ENCODE peak calls at places on chromosomes 6 and 20, in eight cellular contexts. D is OCI-LY7, K is AG04449, T is GM06990, S is A549, E is uterus, I is H1, V is cardiac fibroblast. Z is an unnamed sample.

GRCh38 chr6:36427781-36428345 is 14.8 kb downstream of the PXT1 start:
- DNase-seq in D (no peak), E (no peak), S (no peak), I (no peak), T (no peak), V (peak; percentile 69), K (no peak), Z (no peak)

GRCh38 chr6:128557086-128557485 is 36.7 kb upstream of the PTPRK start:
- DNase-seq in E (no peak), T (no peak), S (no peak), D (no peak), K (no peak), V (no peak), I (no peak), Z (no peak)

GRCh38 chr20:44958276-44958675 is 1.9 kb downstream of the TOMM34 start:
- DNase-seq in T (no peak), V (no peak), S (no peak), I (no peak), D (no peak), K (no peak), E (no peak), Z (no peak)

GRCh38 chr6:138588805-138589434 is 89.6 kb upstream of the NHSL1 start:
- DNase-seq in I (peak; percentile 70), T (no peak), S (peak; percentile 69), V (peak; percentile 89), K (no peak), E (peak; percentile 64), D (peak; percentile 68), Z (peak; percentile 45)

GRCh38 chr6:45472383-45472782 is 94.6 kb upstream of the SUPT3H start:
- DNase-seq in S (no peak), D (no peak), V (peak; percentile 60), T (no peak), K (no peak), I (no peak), E (no peak), Z (peak; percentile 57)

GRCh38 chr6:123276439-123277045 is 280.5 kb downstream of the CLVS2 start:
- DNase-seq in K (no peak), I (no peak), V (no peak), E (no peak), T (no peak), D (no peak), S (no peak), Z (no peak)

GRCh38 chr6:33641144-33641543 is 20.0 kb downstream of the ITPR3 start:
- DNase-seq in D (no peak), E (no peak), K (no peak), T (no peak), V (no peak), S (no peak), I (no peak), Z (no peak)

GRCh38 chr6:44268095-44268628 is 2.1 kb upstream of the TMEM151B start:
- DNase-seq in S (peak; percentile 37), T (no peak), I (peak; percentile 89), K (no peak), D (peak; percentile 68), V (peak; percentile 64), E (peak; percentile 28), Z (no peak)

GRCh38 chr20:24775966-24776365 is 173.1 kb upstream of the CST7 start:
- DNase-seq in V (no peak), E (no peak), K (no peak), D (no peak), T (no peak), S (no peak), I (no peak), Z (no peak)

GRCh38 chr6:17381429-17382147 is 11.8 kb upstream of the CAP2 start:
- DNase-seq in E (peak; percentile 20), S (peak; percentile 4), D (no peak), V (peak; percentile 57), I (no peak), T (no peak), K (peak; percentile 67), Z (peak; percentile 64)

GRCh38 chr6:16766043-16766521 is 4.8 kb upstream of the ATXN1 start:
- DNase-seq in S (no peak), I (no peak), E (no peak), D (no peak), T (peak; percentile 20), K (peak; percentile 51), V (peak; percentile 96), Z (peak; percentile 64)

GRCh38 chr6:163865380-163865779 is 450.9 kb downstream of the QKI start:
- DNase-seq in K (no peak), S (no peak), I (no peak), V (no peak), T (no peak), E (no peak), D (no peak), Z (no peak)

GRCh38 chr6:52590634-52590985 is 13.8 kb upstream of the TRAM2 start:
- DNase-seq in V (peak; percentile 93), D (no peak), T (no peak), K (no peak), E (no peak), I (no peak), S (no peak), Z (peak; percentile 36)

GRCh38 chr6:46472243-46472642 is 19.0 kb downstream of the RCAN2 start:
- DNase-seq in K (no peak), D (no peak), E (no peak), I (no peak), T (no peak), S (no peak), V (no peak), Z (no peak)

GRCh38 chr6:147216915-147217314 is 12.7 kb downstream of the STXBP5 start:
- DNase-seq in K (no peak), T (no peak), I (no peak), V (no peak), S (no peak), E (no peak), D (no peak), Z (no peak)

GRCh38 chr20:35215066-35215956 is 11.2 kb upstream of the MMP24 start:
- DNase-seq in E (no peak), I (no peak), V (peak; percentile 52), S (peak; percentile 74), K (peak; percentile 29), T (no peak), D (no peak), Z (no peak)

GRCh38 chr6:39451831-39452230 is 129.3 kb upstream of the KCNK16 start:
- DNase-seq in E (no peak), I (peak; percentile 67), V (peak; percentile 12), T (no peak), K (no peak), D (peak; percentile 5), S (no peak), Z (no peak)

DNA sequence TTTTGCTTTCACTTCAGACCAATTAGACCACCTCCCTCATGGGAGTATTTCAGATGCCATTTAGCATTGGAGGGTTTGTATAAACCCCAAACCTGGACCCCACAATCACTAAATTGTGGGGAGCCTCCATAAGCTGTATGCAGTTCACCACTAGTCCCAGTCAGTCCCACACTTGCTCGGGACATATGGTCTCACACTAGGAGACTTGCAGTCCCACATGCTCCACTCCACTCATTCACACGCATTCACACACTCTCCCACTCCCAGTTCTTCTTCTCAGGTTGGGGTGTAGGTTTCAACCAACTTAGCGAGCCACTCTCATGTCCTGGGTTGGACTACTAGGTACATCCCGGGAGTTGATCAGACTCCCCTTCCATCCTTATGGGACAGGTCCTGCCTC is 84.5 kb upstream of the GPR6 start:
- DNase-seq in S (no peak), T (no peak), K (no peak), D (no peak), E (no peak), I (no peak), V (no peak), Z (no peak)
- H3K4me3 ChIP-seq in S (no peak overlapping the region), T (no peak overlapping the region), K (no peak overlapping the region), D (no peak overlapping the region), E (no peak overlapping the region), I (no peak overlapping the region), V (no peak overlapping the region), Z (no peak overlapping the region)

GRCh38 chr20:54475334-54476287 is at the start of gene DOK5:
- DNase-seq in E (peak; percentile 35), T (no peak), I (peak; percentile 80), D (no peak), S (no peak), K (no peak), V (peak; percentile 38), Z (no peak)

GRCh38 chr20:54476336-54476928 is 1.0 kb downstream of the DOK5 start:
- DNase-seq in S (no peak), T (no peak), K (no peak), E (no peak), I (no peak), D (no peak), V (no peak), Z (no peak)

GRCh38 chr20:54474046-54474445 is 1.3 kb upstream of the DOK5 start:
- DNase-seq in I (no peak), S (no peak), E (no peak), K (no peak), T (no peak), V (no peak), D (no peak), Z (no peak)

GRCh38 chr20:54473340-54473739 is 2.1 kb upstream of the DOK5 start:
- DNase-seq in E (no peak), I (no peak), V (no peak), K (no peak), D (no peak), S (no peak), T (no peak), Z (no peak)

GRCh38 chr20:54474866-54475265 is 527 bp upstream of the DOK5 start:
- DNase-seq in E (no peak), T (no peak), K (no peak), V (no peak), S (no peak), D (no peak), I (peak; percentile 55), Z (no peak)
- H3K4me3 ChIP-seq in E (peak overlapping the region; percentile 44), T (no peak overlapping the region), K (peak overlapping the region; percentile 72), V (peak overlapping the region; percentile 87), S (no peak overlapping the region), D (no peak overlapping the region), I (peak overlapping the region; percentile 64), Z (peak overlapping the region; percentile 65)

GRCh38 chr6:394641-395289 is 3.2 kb downstream of the IRF4 start:
- DNase-seq in S (no peak), D (no peak), I (no peak), T (no peak), E (no peak), V (no peak), K (no peak), Z (no peak)
- H3K4me3 ChIP-seq in S (no peak overlapping the region), D (peak overlapping the region; percentile 98), I (no peak overlapping the region), T (peak overlapping the region; percentile 97), E (no peak overlapping the region), V (no peak overlapping the region), K (no peak overlapping the region), Z (no peak overlapping the region)

GRCh38 chr6:104161960-104162669 is 697.6 kb downstream of the HACE1 start:
- DNase-seq in E (no peak), K (peak; percentile 5), S (no peak), D (no peak), I (no peak), T (no peak), V (peak; percentile 95), Z (peak; percentile 95)
- H3K4me3 ChIP-seq in E (no peak overlapping the region), K (no peak overlapping the region), S (no peak overlapping the region), D (no peak overlapping the region), I (no peak overlapping the region), T (no peak overlapping the region), V (no peak overlapping the region), Z (no peak overlapping the region)

GRCh38 chr6:7086488-7086887 is 21.3 kb upstream of the RREB1 start:
- DNase-seq in T (peak; percentile 74), E (peak; percentile 34), S (no peak), I (no peak), D (no peak), K (no peak), V (peak; percentile 33), Z (no peak)
- H3K4me3 ChIP-seq in T (peak overlapping the region; percentile 48), E (peak overlapping the region; percentile 15), S (no peak overlapping the region), I (no peak overlapping the region), D (no peak overlapping the region), K (peak overlapping the region; percentile 43), V (no peak overlapping the region), Z (peak overlapping the region; percentile 27)